ENCODE peak calls at places on chromosomes 7 and 10, in ten cellular contexts. One of them, this sample, is unnamed.

GRCh38 chr7:134694767-134695166 is 48.1 kb downstream of the BPGM start:
- DNase-seq in astrocyte: no peak
- DNase-seq in aorta: no peak
- DNase-seq in cardiac fibroblast: no peak
- DNase-seq in MG63: no peak
- DNase-seq in cardiac muscle cell: no peak
- DNase-seq in neural progenitor cell: no peak
- DNase-seq in colonic mucosa: no peak
- DNase-seq in fibroblast of the aortic adventitia: no peak
- DNase-seq in GM12865: no peak
- DNase-seq in this sample: no peak

GRCh38 chr10:49610015-49610734 is at the start of gene SLC18A3:
- DNase-seq in astrocyte: no peak
- DNase-seq in aorta: peak; percentile 69
- DNase-seq in cardiac fibroblast: no peak
- DNase-seq in MG63: peak; percentile 51
- DNase-seq in cardiac muscle cell: peak; percentile 35
- DNase-seq in neural progenitor cell: peak; percentile 71
- DNase-seq in colonic mucosa: no peak
- DNase-seq in fibroblast of the aortic adventitia: no peak
- DNase-seq in GM12865: no peak
- DNase-seq in this sample: no peak

GRCh38 chr10:63164045-63164722 is 31.1 kb downstream of the NRBF2 start:
- DNase-seq in astrocyte: no peak
- DNase-seq in aorta: no peak
- DNase-seq in cardiac fibroblast: peak; percentile 71
- DNase-seq in MG63: no peak
- DNase-seq in cardiac muscle cell: no peak
- DNase-seq in neural progenitor cell: no peak
- DNase-seq in colonic mucosa: no peak
- DNase-seq in fibroblast of the aortic adventitia: peak; percentile 73
- DNase-seq in GM12865: no peak
- DNase-seq in this sample: no peak

GRCh38 chr10:122306744-122307143 is 35.6 kb downstream of the BTBD16 start:
- DNase-seq in astrocyte: no peak
- DNase-seq in aorta: no peak
- DNase-seq in cardiac fibroblast: no peak
- DNase-seq in MG63: no peak
- DNase-seq in cardiac muscle cell: no peak
- DNase-seq in neural progenitor cell: no peak
- DNase-seq in colonic mucosa: no peak
- DNase-seq in fibroblast of the aortic adventitia: no peak
- DNase-seq in GM12865: no peak
- DNase-seq in this sample: no peak

GRCh38 chr10:6114758-6115410 is 26.1 kb downstream of the RBM17 start:
- DNase-seq in astrocyte: peak; percentile 73
- DNase-seq in aorta: no peak
- DNase-seq in cardiac fibroblast: peak; percentile 92
- DNase-seq in MG63: peak; percentile 75
- DNase-seq in cardiac muscle cell: no peak
- DNase-seq in neural progenitor cell: no peak
- DNase-seq in colonic mucosa: no peak
- DNase-seq in fibroblast of the aortic adventitia: peak; percentile 79
- DNase-seq in GM12865: peak; percentile 58
- DNase-seq in this sample: no peak

GRCh38 chr10:114987995-114988394 is 50.0 kb downstream of the TRUB1 start:
- DNase-seq in astrocyte: peak; percentile 92
- DNase-seq in aorta: no peak
- DNase-seq in cardiac fibroblast: peak; percentile 80
- DNase-seq in MG63: no peak
- DNase-seq in cardiac muscle cell: no peak
- DNase-seq in neural progenitor cell: no peak
- DNase-seq in colonic mucosa: no peak
- DNase-seq in fibroblast of the aortic adventitia: peak; percentile 75
- DNase-seq in GM12865: no peak
- DNase-seq in this sample: no peak

GRCh38 chr10:13862541-13863233 is 275.9 kb downstream of the PRPF18 start:
- DNase-seq in astrocyte: no peak
- DNase-seq in aorta: no peak
- DNase-seq in cardiac fibroblast: peak; percentile 33
- DNase-seq in MG63: no peak
- DNase-seq in cardiac muscle cell: no peak
- DNase-seq in neural progenitor cell: no peak
- DNase-seq in colonic mucosa: no peak
- DNase-seq in fibroblast of the aortic adventitia: peak; percentile 27
- DNase-seq in GM12865: no peak
- DNase-seq in this sample: no peak

GRCh38 chr10:30935078-30935477 is 96.6 kb downstream of the ZNF438 start:
- DNase-seq in astrocyte: no peak
- DNase-seq in aorta: no peak
- DNase-seq in cardiac fibroblast: no peak
- DNase-seq in MG63: no peak
- DNase-seq in cardiac muscle cell: no peak
- DNase-seq in neural progenitor cell: no peak
- DNase-seq in colonic mucosa: no peak
- DNase-seq in fibroblast of the aortic adventitia: no peak
- DNase-seq in GM12865: peak; percentile 14
- DNase-seq in this sample: no peak

GRCh38 chr7:6261699-6262098 is 10.7 kb downstream of the CYTH3 start:
- DNase-seq in astrocyte: no peak
- DNase-seq in aorta: no peak
- DNase-seq in cardiac fibroblast: peak; percentile 23
- DNase-seq in MG63: no peak
- DNase-seq in cardiac muscle cell: no peak
- DNase-seq in neural progenitor cell: no peak
- DNase-seq in colonic mucosa: no peak
- DNase-seq in fibroblast of the aortic adventitia: no peak
- DNase-seq in GM12865: no peak
- DNase-seq in this sample: no peak
- H3K4me3 ChIP-seq in astrocyte: no peak overlapping the region
- H3K4me3 ChIP-seq in aorta: no peak overlapping the region
- H3K4me3 ChIP-seq in cardiac fibroblast: no peak overlapping the region
- H3K4me3 ChIP-seq in MG63: no peak overlapping the region
- H3K4me3 ChIP-seq in cardiac muscle cell: no peak overlapping the region
- H3K4me3 ChIP-seq in neural progenitor cell: no peak overlapping the region
- H3K4me3 ChIP-seq in colonic mucosa: no peak overlapping the region
- H3K4me3 ChIP-seq in fibroblast of the aortic adventitia: no peak overlapping the region
- H3K4me3 ChIP-seq in GM12865: no peak overlapping the region
- H3K4me3 ChIP-seq in this sample: no peak overlapping the region

GRCh38 chr10:4240641-4241197 is 455.7 kb upstream of the KLF6 start:
- DNase-seq in astrocyte: peak; percentile 92
- DNase-seq in aorta: no peak
- DNase-seq in cardiac fibroblast: peak; percentile 88
- DNase-seq in MG63: peak; percentile 61
- DNase-seq in cardiac muscle cell: no peak
- DNase-seq in neural progenitor cell: no peak
- DNase-seq in colonic mucosa: no peak
- DNase-seq in fibroblast of the aortic adventitia: peak; percentile 85
- DNase-seq in GM12865: no peak
- DNase-seq in this sample: no peak

GRCh38 chr10:4241724-4242345 is 456.8 kb upstream of the KLF6 start:
- DNase-seq in astrocyte: peak; percentile 100
- DNase-seq in aorta: no peak
- DNase-seq in cardiac fibroblast: peak; percentile 100
- DNase-seq in MG63: peak; percentile 62
- DNase-seq in cardiac muscle cell: peak; percentile 44
- DNase-seq in neural progenitor cell: peak; percentile 75
- DNase-seq in colonic mucosa: no peak
- DNase-seq in fibroblast of the aortic adventitia: peak; percentile 99
- DNase-seq in GM12865: no peak
- DNase-seq in this sample: peak; percentile 27

GRCh38 chr10:4242561-4243035 is 457.6 kb upstream of the KLF6 start:
- DNase-seq in astrocyte: peak; percentile 99
- DNase-seq in aorta: no peak
- DNase-seq in cardiac fibroblast: peak; percentile 93
- DNase-seq in MG63: peak; percentile 88
- DNase-seq in cardiac muscle cell: peak; percentile 11
- DNase-seq in neural progenitor cell: peak; percentile 13
- DNase-seq in colonic mucosa: no peak
- DNase-seq in fibroblast of the aortic adventitia: peak; percentile 91
- DNase-seq in GM12865: no peak
- DNase-seq in this sample: peak; percentile 36

GRCh38 chr10:4243651-4244050 is 458.6 kb upstream of the KLF6 start:
- DNase-seq in astrocyte: peak; percentile 100
- DNase-seq in aorta: no peak
- DNase-seq in cardiac fibroblast: peak; percentile 100
- DNase-seq in MG63: peak; percentile 76
- DNase-seq in cardiac muscle cell: no peak
- DNase-seq in neural progenitor cell: no peak
- DNase-seq in colonic mucosa: no peak
- DNase-seq in fibroblast of the aortic adventitia: peak; percentile 99
- DNase-seq in GM12865: no peak
- DNase-seq in this sample: peak; percentile 21

DNA sequence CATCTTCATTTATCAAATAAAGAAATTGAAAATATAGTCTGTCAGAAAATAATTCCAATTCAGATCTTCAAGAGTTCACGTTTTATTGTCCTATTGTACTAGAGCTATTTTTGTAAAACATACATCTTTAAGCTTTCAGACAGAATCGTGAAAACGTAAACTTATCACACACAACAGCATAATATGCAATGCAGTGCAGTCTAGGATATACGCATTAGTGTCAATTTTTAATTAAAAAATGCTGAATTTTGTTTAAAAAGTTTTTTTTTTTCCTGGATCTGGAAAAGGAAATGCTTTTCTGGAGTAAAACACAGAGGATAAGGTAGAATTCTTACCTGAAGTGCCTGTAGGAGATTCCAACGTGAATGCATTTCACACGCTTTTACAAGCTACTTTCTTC is 458.2 kb upstream of the KLF6 start:
- DNase-seq in astrocyte: no peak
- DNase-seq in aorta: no peak
- DNase-seq in cardiac fibroblast: no peak
- DNase-seq in MG63: no peak
- DNase-seq in cardiac muscle cell: no peak
- DNase-seq in neural progenitor cell: no peak
- DNase-seq in colonic mucosa: no peak
- DNase-seq in fibroblast of the aortic adventitia: no peak
- DNase-seq in GM12865: no peak
- DNase-seq in this sample: no peak
- H3K4me3 ChIP-seq in astrocyte: peak overlapping the region; percentile 52
- H3K4me3 ChIP-seq in aorta: peak overlapping the region; percentile 67
- H3K4me3 ChIP-seq in cardiac fibroblast: no peak overlapping the region
- H3K4me3 ChIP-seq in MG63: peak overlapping the region; percentile 41
- H3K4me3 ChIP-seq in cardiac muscle cell: no peak overlapping the region
- H3K4me3 ChIP-seq in neural progenitor cell: no peak overlapping the region
- H3K4me3 ChIP-seq in colonic mucosa: no peak overlapping the region
- H3K4me3 ChIP-seq in fibroblast of the aortic adventitia: no peak overlapping the region
- H3K4me3 ChIP-seq in GM12865: no peak overlapping the region
- H3K4me3 ChIP-seq in this sample: peak overlapping the region; percentile 27

DNA sequence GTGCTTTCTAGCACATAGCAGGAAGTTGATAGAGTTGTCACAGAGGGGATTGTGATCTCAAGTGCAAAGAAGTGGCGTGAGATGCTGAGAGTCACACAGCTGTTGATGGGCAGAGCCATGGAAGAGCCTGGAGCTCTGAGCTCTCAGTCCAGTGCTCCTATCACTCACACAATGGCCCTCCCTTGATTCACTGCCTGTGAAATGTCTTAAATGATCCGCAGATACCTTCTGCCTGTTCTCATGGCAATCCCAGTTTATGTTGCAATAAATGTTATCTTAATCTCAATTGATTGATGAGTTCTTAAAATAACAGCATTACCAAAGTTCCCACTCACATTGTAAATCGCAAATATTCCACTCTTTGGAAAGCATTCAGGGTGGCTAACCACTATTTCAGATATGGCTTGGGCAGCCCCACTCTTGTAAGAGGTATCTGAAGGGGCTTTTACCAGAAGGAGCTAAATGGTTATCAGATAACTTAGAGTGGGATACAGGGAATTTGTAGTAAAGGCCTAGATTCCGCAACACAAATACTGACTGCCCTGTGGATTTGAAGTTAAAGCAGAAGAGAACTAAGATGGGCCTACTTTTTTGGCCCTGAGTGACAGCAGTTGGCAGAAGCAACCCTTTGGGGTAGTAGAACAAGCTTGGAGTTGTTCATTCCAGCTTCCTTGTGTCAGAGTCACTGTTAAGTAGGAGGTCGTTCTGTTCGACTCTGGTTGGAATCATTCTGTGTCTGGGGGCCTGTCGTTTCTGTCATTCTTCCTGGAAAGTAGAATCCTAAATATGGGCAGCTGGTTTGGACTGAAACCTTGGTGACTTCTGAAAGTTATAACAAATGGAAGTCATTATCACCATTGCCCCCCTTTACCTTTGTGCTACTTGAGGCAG is 865.7 kb downstream of the LRMDA start:
- DNase-seq in astrocyte: peak; percentile 71
- DNase-seq in aorta: no peak
- DNase-seq in cardiac fibroblast: no peak
- DNase-seq in MG63: no peak
- DNase-seq in cardiac muscle cell: no peak
- DNase-seq in neural progenitor cell: no peak
- DNase-seq in colonic mucosa: no peak
- DNase-seq in fibroblast of the aortic adventitia: peak; percentile 35
- DNase-seq in GM12865: no peak
- DNase-seq in this sample: no peak
- H3K4me3 ChIP-seq in astrocyte: no peak overlapping the region
- H3K4me3 ChIP-seq in aorta: no peak overlapping the region
- H3K4me3 ChIP-seq in cardiac fibroblast: no peak overlapping the region
- H3K4me3 ChIP-seq in MG63: no peak overlapping the region
- H3K4me3 ChIP-seq in cardiac muscle cell: no peak overlapping the region
- H3K4me3 ChIP-seq in neural progenitor cell: no peak overlapping the region
- H3K4me3 ChIP-seq in colonic mucosa: no peak overlapping the region
- H3K4me3 ChIP-seq in fibroblast of the aortic adventitia: no peak overlapping the region
- H3K4me3 ChIP-seq in GM12865: no peak overlapping the region
- H3K4me3 ChIP-seq in this sample: no peak overlapping the region

GRCh38 chr7:158324397-158325360 is 262.9 kb downstream of the PTPRN2 start:
- DNase-seq in astrocyte: no peak
- DNase-seq in aorta: no peak
- DNase-seq in cardiac fibroblast: no peak
- DNase-seq in MG63: no peak
- DNase-seq in cardiac muscle cell: no peak
- DNase-seq in neural progenitor cell: no peak
- DNase-seq in colonic mucosa: no peak
- DNase-seq in fibroblast of the aortic adventitia: no peak
- DNase-seq in GM12865: no peak
- DNase-seq in this sample: no peak

GRCh38 chr7:158323741-158324396 is 263.8 kb downstream of the PTPRN2 start:
- DNase-seq in astrocyte: no peak
- DNase-seq in aorta: no peak
- DNase-seq in cardiac fibroblast: no peak
- DNase-seq in MG63: no peak
- DNase-seq in cardiac muscle cell: no peak
- DNase-seq in neural progenitor cell: no peak
- DNase-seq in colonic mucosa: no peak
- DNase-seq in fibroblast of the aortic adventitia: no peak
- DNase-seq in GM12865: no peak
- DNase-seq in this sample: no peak

GRCh38 chr7:158327012-158327411 is 260.6 kb downstream of the PTPRN2 start:
- DNase-seq in astrocyte: no peak
- DNase-seq in aorta: no peak
- DNase-seq in cardiac fibroblast: no peak
- DNase-seq in MG63: no peak
- DNase-seq in cardiac muscle cell: no peak
- DNase-seq in neural progenitor cell: no peak
- DNase-seq in colonic mucosa: no peak
- DNase-seq in fibroblast of the aortic adventitia: no peak
- DNase-seq in GM12865: no peak
- DNase-seq in this sample: no peak

GRCh38 chr7:158327571-158328180 is 259.9 kb downstream of the PTPRN2 start:
- DNase-seq in astrocyte: no peak
- DNase-seq in aorta: no peak
- DNase-seq in cardiac fibroblast: no peak
- DNase-seq in MG63: no peak
- DNase-seq in cardiac muscle cell: no peak
- DNase-seq in neural progenitor cell: peak; percentile 40
- DNase-seq in colonic mucosa: no peak
- DNase-seq in fibroblast of the aortic adventitia: no peak
- DNase-seq in GM12865: no peak
- DNase-seq in this sample: no peak

GRCh38 chr7:158325530-158326381 is 261.9 kb downstream of the PTPRN2 start:
- DNase-seq in astrocyte: peak; percentile 11
- DNase-seq in aorta: no peak
- DNase-seq in cardiac fibroblast: no peak
- DNase-seq in MG63: peak; percentile 17
- DNase-seq in cardiac muscle cell: peak; percentile 77
- DNase-seq in neural progenitor cell: peak; percentile 99
- DNase-seq in colonic mucosa: no peak
- DNase-seq in fibroblast of the aortic adventitia: no peak
- DNase-seq in GM12865: no peak
- DNase-seq in this sample: no peak
- H3K4me3 ChIP-seq in astrocyte: no peak overlapping the region
- H3K4me3 ChIP-seq in aorta: no peak overlapping the region
- H3K4me3 ChIP-seq in cardiac fibroblast: no peak overlapping the region
- H3K4me3 ChIP-seq in MG63: no peak overlapping the region
- H3K4me3 ChIP-seq in cardiac muscle cell: no peak overlapping the region
- H3K4me3 ChIP-seq in neural progenitor cell: peak overlapping the region; percentile 8
- H3K4me3 ChIP-seq in colonic mucosa: no peak overlapping the region
- H3K4me3 ChIP-seq in fibroblast of the aortic adventitia: no peak overlapping the region
- H3K4me3 ChIP-seq in GM12865: no peak overlapping the region
- H3K4me3 ChIP-seq in this sample: no peak overlapping the region

This sample was measured in PC-9.